ENCODE peak calls at places on chromosomes 11 and 22, in five cellular contexts. Y, S, H, U and D are unnamed samples.

GRCh38 chr11:129605815-129606214 is 209.8 kb upstream of the TMEM45B start:
- DNase-seq in Y (no peak), S (no peak), H (no peak), U (no peak), D (no peak)

GRCh38 chr11:3003396-3004231 is 11.5 kb upstream of the NAP1L4 start:
- DNase-seq in Y (no peak), S (no peak), H (no peak), U (no peak), D (no peak)

GRCh38 chr11:34013893-34014571 is 37.5 kb upstream of the CAPRIN1 start:
- DNase-seq in Y (no peak), S (no peak), H (no peak), U (no peak), D (no peak)

GRCh38 chr22:39360674-39361413 is 11.1 kb downstream of the SYNGR1 start:
- DNase-seq in Y (no peak), S (no peak), H (no peak), U (peak), D (no peak)

GRCh38 chr11:129731316-129731715 is 84.3 kb upstream of the TMEM45B start:
- DNase-seq in Y (no peak), S (no peak), H (no peak), U (no peak), D (no peak)

GRCh38 chr11:32307921-32308320 is 127.4 kb downstream of the WT1 start:
- DNase-seq in Y (no peak), S (no peak), H (no peak), U (no peak), D (no peak)

GRCh38 chr22:36164621-36165020 is 4.1 kb upstream of the APOL3 start:
- DNase-seq in Y (no peak), S (no peak), H (no peak), U (no peak), D (no peak)

GRCh38 chr11:99932684-99933083 is 754.4 kb upstream of the ARHGAP42 start:
- DNase-seq in Y (no peak), S (no peak), H (no peak), U (no peak), D (no peak)

GRCh38 chr11:113874920-113875413 is 405 bp downstream of the USP28 start:
- DNase-seq in Y (peak), S (peak), H (no peak), U (no peak), D (no peak)

GRCh38 chr22:49548356-49549202 is 279.1 kb downstream of the BRD1 start:
- DNase-seq in Y (no peak), S (no peak), H (no peak), U (no peak), D (no peak)

GRCh38 chr11:65419773-65420481 is 2.7 kb upstream of the NEAT1 start:
- DNase-seq in Y (peak), S (peak), H (peak), U (peak), D (peak)

GRCh38 chr11:65899356-65900124 is 648 bp downstream of the FOSL1 start:
- DNase-seq in Y (peak), S (peak), H (peak), U (peak), D (no peak)

GRCh38 chr22:44050766-44051747 is 27.0 kb downstream of the PARVB start:
- DNase-seq in Y (no peak), S (no peak), H (no peak), U (no peak), D (peak)

GRCh38 chr11:57456960-57457642 is 3.2 kb upstream of the RTN4RL2 start:
- DNase-seq in Y (peak), S (peak), H (peak), U (peak), D (peak)

GRCh38 chr11:76644591-76644990 is 26.0 kb downstream of the LRRC32 start:
- DNase-seq in Y (no peak), S (no peak), H (no peak), U (no peak), D (no peak)

GRCh38 chr11:69342588-69343330 is 48.8 kb downstream of the MYEOV start:
- DNase-seq in Y (no peak), S (no peak), H (no peak), U (no peak), D (no peak)

GRCh38 chr11:26946209-26946828 is 47.6 kb upstream of the FIBIN start:
- DNase-seq in Y (peak), S (no peak), H (no peak), U (no peak), D (no peak)

DNA sequence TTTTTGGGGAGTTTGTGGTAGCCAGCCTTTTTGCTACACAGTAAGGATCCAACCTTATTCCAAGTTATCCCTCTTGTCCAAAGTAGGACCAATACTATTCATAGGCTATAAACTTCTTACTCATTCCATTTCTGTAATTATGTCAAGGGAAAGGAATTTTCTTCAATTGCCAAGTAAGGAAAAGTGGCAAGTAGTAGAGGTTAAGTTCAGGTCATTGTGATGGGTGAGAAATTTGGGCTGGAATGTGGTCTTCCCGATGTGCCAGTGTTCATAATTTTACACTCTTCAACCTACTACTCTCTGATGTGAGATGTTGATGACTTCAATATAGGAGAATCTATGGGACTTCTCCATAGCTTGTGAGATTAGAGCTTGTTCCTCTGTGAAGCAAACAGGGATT is 648.8 kb downstream of the METTL15 start:
- DNase-seq in Y (peak), S (no peak), H (no peak), U (no peak), D (no peak)
- H3K27ac ChIP-seq in Y (peak), S (no peak), H (no peak), U (no peak), D (no peak)

GRCh38 chr11:61358566-61358965 is 3.1 kb downstream of the CYB561A3 start:
- DNase-seq in Y (no peak), S (no peak), H (no peak), U (no peak), D (no peak)
- H3K27ac ChIP-seq in Y (no peak), S (no peak), H (no peak), U (no peak), D (no peak)

DNA sequence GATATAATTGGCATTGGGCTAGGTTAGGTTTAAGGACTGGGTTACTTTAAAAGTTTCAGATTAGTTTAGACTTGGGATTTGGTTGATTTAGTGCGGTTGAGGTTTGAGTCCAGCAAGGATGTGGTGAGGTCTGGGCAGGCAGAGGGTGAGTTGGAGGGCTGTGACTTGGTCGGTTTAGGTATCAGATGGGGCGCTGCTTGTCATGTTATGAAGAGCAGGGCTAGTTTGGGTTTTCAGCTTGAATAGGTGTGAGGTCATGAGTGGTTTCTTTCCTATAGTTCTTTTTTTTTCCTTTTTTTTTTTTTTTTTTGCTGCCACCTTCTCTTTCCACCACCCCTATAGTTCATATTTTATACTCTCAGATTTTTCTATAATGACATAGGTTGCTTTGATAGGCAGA is 4.8 kb downstream of the CLCF1 start:
- DNase-seq in Y (no peak), S (no peak), H (no peak), U (no peak), D (no peak)
- H3K27ac ChIP-seq in Y (no peak), S (no peak), H (no peak), U (no peak), D (no peak)

GRCh38 chr11:62512961-62513360 is 33.6 kb downstream of the AHNAK start:
- DNase-seq in Y (no peak), S (no peak), H (no peak), U (no peak), D (no peak)
- H3K27ac ChIP-seq in Y (no peak), S (no peak), H (no peak), U (no peak), D (no peak)

GRCh38 chr11:122882189-122882808 is at the start of gene JHY:
- DNase-seq in Y (no peak), S (no peak), H (no peak), U (no peak), D (no peak)
- H3K27ac ChIP-seq in Y (peak), S (no peak), H (peak), U (peak), D (peak)

DNA sequence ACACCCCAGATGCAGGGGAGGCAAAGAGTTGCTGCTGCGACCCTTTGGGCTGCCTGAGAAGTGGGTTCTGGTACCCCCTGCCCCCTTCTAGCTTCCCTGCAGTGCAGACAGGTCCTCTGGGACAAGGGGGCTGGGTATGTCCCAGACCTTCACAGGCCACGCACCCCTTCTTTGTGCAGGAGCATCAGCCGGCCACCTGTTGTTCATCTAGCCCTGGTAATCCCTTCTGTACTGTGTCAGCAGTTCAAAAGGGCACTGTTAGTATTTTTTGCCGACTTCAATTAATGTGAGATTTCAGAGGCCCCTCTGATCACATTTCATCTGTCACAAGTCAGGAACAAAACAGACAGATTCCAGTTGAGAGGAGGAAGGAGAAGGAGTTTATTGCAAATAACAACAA is 49.9 kb downstream of the ALX4 start:
- DNase-seq in Y (no peak), S (no peak), H (no peak), U (no peak), D (no peak)
- H3K27ac ChIP-seq in Y (no peak), S (no peak), H (no peak), U (no peak), D (no peak)

GRCh38 chr11:115119136-115119535 is 385.1 kb downstream of the CADM1 start:
- DNase-seq in Y (no peak), S (no peak), H (no peak), U (no peak), D (no peak)
- H3K27ac ChIP-seq in Y (no peak), S (no peak), H (no peak), U (no peak), D (no peak)

DNA sequence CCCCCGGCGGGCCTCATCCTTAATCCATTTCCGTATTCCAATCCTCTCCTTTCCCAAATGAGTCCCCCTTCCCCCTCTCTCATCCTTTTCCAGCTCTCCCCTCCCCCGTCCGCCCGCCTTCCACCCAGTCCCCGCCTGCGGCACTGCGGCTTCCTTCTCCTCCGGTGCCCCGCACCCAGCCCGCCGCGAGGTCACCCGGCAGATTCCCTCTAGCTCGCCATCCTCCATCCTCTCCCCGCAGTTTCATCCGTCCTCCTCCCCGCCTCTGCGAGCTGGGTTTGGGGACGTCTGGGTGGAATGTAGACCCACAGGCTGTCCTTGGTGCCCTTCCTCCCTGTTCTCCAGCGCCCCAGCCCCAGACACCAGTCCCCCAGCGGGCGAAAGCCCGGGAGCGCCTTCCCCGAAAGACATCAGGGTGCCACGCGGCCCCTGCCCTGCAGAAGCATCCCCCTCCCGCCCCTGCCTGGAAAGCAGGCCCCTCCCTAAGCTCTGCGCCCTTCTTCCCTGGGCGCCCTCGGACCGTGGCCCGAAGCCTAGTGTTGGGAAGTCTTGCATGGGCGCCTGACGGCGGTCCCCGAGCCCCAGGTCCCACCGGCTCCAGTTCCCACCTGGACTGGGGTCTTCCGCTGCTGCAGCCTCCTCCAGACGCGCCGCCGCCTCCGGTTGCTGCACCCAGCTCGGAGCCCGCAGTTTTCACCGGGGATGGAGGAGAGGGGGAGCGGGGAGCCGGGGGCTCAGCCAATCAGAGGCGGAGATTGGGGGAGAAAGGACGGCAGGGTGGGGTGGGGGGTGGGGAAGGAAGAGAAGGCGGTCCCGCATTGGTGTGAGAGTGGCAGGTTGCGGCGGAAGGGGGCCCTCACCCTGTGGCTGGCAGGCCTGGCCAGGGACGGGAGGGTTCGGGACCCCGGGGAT is at the start of gene THY1:
- DNase-seq in Y (peak), S (peak), H (peak), U (no peak), D (peak)
- H3K27ac ChIP-seq in Y (peak), S (no peak), H (peak), U (no peak), D (peak)

GRCh38 chr11:9260182-9261146 is 4.7 kb downstream of the DENND5A start:
- DNase-seq in Y (no peak), S (no peak), H (no peak), U (no peak), D (no peak)
- H3K27ac ChIP-seq in Y (no peak), S (peak), H (peak), U (no peak), D (no peak)

DNA sequence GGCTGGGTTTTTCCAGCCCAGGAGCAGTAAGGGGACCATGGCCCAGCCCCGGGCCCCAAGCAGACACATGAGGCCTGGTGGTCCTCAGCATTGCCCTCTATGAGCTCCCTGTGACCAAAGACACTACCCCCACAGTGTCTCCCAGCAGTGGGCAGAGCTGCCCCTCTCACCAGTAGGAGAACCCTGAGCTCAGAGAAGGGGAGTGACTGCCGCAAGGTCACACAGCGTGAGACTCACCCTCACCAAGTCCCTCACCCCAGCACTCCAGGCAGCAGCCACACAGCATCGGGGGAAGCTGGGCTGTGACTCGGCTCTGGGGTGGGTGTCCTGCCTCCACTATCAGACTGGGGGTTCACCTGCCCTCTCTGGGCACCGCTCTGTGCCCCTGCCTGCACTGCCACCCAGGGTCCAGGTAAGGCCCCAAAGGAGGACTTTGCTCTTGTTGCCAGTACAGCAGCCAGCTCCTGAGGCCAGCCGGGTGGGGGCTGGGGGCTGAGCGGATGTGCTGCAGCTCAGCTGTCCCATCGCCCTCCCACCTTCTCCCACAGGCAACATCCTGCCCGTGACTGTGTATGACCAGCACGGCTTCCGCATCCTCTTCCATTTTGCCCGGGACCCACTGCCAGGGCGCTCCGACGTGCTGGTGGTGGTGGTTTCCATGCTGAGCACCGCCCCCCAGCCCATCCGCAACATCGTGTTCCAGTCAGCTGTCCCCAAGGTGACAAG is 7.9 kb upstream of the SH3BP1 start:
- DNase-seq in Y (no peak), S (no peak), H (no peak), U (no peak), D (no peak)
- H3K27ac ChIP-seq in Y (no peak), S (peak), H (peak), U (no peak), D (no peak)